ENCODE peak calls at places on chromosome 2, in eight cellular contexts. V, H, U, Z, D, M, G and X are unnamed samples.

GRCh38 chr2:47695800-47696477 is 87.0 kb upstream of the MSH6 start:
- DNase-seq in V (no peak), H (no peak), U (no peak), Z (no peak), D (no peak), M (no peak), G (no peak), X (no peak)

GRCh38 chr2:189799531-189799930 is 15.3 kb downstream of the PMS1 start:
- DNase-seq in V (no peak), H (no peak), U (no peak), Z (peak; percentile 54), D (no peak), M (no peak), G (no peak), X (no peak)

GRCh38 chr2:130355181-130355577 is 677 bp upstream of the PTPN18 start:
- DNase-seq in V (no peak), H (no peak), U (no peak), Z (no peak), D (no peak), M (no peak), G (no peak), X (no peak)

GRCh38 chr2:241878007-241878970 is 8.8 kb downstream of the RTP5 start:
- DNase-seq in V (peak; percentile 68), H (peak; percentile 53), U (no peak), Z (no peak), D (peak; percentile 59), M (peak; percentile 72), G (peak; percentile 81), X (peak; percentile 73)

GRCh38 chr2:111157798-111158197 is 37.1 kb downstream of the BCL2L11 start:
- DNase-seq in V (no peak), H (no peak), U (no peak), Z (no peak), D (no peak), M (no peak), G (no peak), X (no peak)

GRCh38 chr2:143803936-143804335 is 674.7 kb downstream of the ARHGAP15 start:
- DNase-seq in V (no peak), H (no peak), U (no peak), Z (no peak), D (no peak), M (no peak), G (no peak), X (no peak)

GRCh38 chr2:174722942-174723598 is 41.2 kb downstream of the CHRNA1 start:
- DNase-seq in V (no peak), H (no peak), U (no peak), Z (no peak), D (no peak), M (no peak), G (no peak), X (no peak)

GRCh38 chr2:20992201-20992711 is 51.6 kb downstream of the APOB start:
- DNase-seq in V (no peak), H (no peak), U (no peak), Z (peak; percentile 49), D (peak; percentile 56), M (no peak), G (no peak), X (no peak)

GRCh38 chr2:237309416-237309815 is 104.5 kb downstream of the COL6A3 start:
- DNase-seq in V (no peak), H (no peak), U (no peak), Z (no peak), D (no peak), M (no peak), G (no peak), X (no peak)

GRCh38 chr2:71277536-71278103 is 50.7 kb upstream of the PAIP2B start:
- DNase-seq in V (peak; percentile 72), H (peak; percentile 63), U (no peak), Z (no peak), D (no peak), M (peak; percentile 17), G (peak; percentile 45), X (peak; percentile 23)

GRCh38 chr2:161239416-161240109 is 68.7 kb upstream of the PSMD14 start:
- DNase-seq in V (peak; percentile 16), H (no peak), U (no peak), Z (no peak), D (no peak), M (no peak), G (no peak), X (no peak)

GRCh38 chr2:214830794-214831346 is 21.4 kb upstream of the BARD1 start:
- DNase-seq in V (no peak), H (no peak), U (no peak), Z (peak; percentile 59), D (no peak), M (no peak), G (no peak), X (no peak)

GRCh38 chr2:241815477-241816430 is 6.8 kb downstream of the NEU4 start:
- DNase-seq in V (no peak), H (no peak), U (no peak), Z (no peak), D (peak; percentile 19), M (no peak), G (peak; percentile 35), X (no peak)

GRCh38 chr2:231900486-231900942 is 25.7 kb downstream of the NPPC start:
- DNase-seq in V (peak; percentile 76), H (peak; percentile 66), U (peak; percentile 57), Z (peak; percentile 11), D (peak; percentile 38), M (peak; percentile 85), G (peak; percentile 88), X (peak; percentile 55)

GRCh38 chr2:3256655-3257054 is 121.0 kb downstream of the EIPR1 start:
- DNase-seq in V (no peak), H (no peak), U (no peak), Z (no peak), D (no peak), M (no peak), G (no peak), X (no peak)

GRCh38 chr2:168528469-168528868 is 72.4 kb downstream of the CERS6 start:
- DNase-seq in V (no peak), H (no peak), U (no peak), Z (peak; percentile 40), D (no peak), M (no peak), G (no peak), X (no peak)

GRCh38 chr2:46848446-46848845 is 67.2 kb downstream of the MCFD2 start:
- DNase-seq in V (no peak), H (no peak), U (no peak), Z (no peak), D (peak; percentile 43), M (no peak), G (no peak), X (no peak)

GRCh38 chr2:150486539-150487484 is 655 bp downstream of the RND3 start:
- DNase-seq in V (no peak), H (no peak), U (peak; percentile 27), Z (no peak), D (peak; percentile 57), M (peak; percentile 37), G (peak; percentile 33), X (no peak)

GRCh38 chr2:84906900-84907714 is 1.7 kb downstream of the TMSB10 start:
- DNase-seq in V (peak; percentile 70), H (no peak), U (no peak), Z (peak; percentile 91), D (peak; percentile 69), M (peak; percentile 34), G (peak; percentile 80), X (peak; percentile 40)

DNA sequence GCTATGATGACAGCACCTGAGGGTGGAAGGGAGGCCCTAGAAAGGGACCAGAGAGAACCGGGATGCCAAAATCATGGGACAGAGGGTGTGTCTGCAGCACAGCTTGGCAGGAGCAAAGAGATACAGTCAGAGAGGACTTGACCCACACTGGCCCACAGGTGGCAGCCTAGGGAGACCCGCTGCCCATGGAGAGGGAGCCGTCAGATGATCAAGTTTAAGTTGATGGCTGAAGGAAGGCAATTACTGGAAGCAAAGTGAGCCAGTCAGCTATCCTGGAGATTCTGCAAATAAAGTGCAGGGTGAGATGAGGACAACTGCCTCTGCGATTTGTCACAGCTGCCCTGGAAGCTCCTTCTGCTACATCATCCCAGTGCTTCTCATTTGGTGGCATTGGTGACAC is 74.0 kb downstream of the CMPK2 start:
- DNase-seq in V (no peak), H (no peak), U (no peak), Z (no peak), D (no peak), M (no peak), G (no peak), X (no peak)
- TF ChIP-seq CTCF in V (no peak), H (no peak), U (no peak), Z (no peak), D (no peak), M (no peak), G (no peak), X (no peak)

DNA sequence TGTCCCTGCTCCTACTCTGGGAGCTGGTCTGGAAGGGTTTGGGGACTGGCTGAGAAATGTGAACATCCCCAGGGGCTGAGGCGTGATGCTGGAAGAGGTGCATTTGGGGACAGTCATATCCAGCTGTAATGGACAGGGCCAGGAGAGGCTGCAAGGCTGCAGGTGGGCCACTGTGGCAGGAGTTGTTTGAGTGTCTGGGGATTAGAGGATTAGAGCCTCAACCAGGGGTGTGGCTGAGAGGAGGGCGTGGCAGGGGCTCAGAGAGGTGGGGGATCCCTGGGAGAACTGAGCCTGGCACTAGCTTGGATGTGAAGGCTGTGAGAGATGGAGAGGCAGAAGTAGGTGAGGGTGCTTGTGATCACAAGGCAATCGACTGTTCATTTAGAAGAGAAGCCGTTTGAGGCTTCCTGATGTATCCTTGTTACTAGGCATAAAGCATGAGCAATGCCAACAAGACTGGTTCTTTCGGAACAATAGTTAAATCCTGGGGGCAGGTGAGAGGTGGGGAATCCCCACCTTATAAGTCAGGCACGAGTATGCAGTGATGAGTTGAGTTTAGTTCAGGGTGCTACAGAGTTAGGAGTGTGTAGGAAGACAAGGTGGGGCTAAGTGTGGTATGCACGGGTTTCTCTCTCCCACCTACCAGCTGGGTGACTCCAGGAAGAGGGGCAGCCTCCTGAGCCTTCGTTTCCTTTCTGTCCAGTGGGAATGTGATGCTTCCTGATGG is 31.9 kb downstream of the SH3RF3 start:
- DNase-seq in V (no peak), H (no peak), U (no peak), Z (no peak), D (no peak), M (no peak), G (no peak), X (no peak)
- TF ChIP-seq CTCF in V (no peak), H (no peak), U (no peak), Z (no peak), D (no peak), M (no peak), G (no peak), X (no peak)

GRCh38 chr2:60152226-60152833 is 401.1 kb downstream of the BCL11A start:
- DNase-seq in V (no peak), H (no peak), U (no peak), Z (peak; percentile 38), D (no peak), M (no peak), G (no peak), X (no peak)
- TF ChIP-seq CTCF in V (peak; percentile 70), H (peak; percentile 47), U (peak; percentile 93), Z (peak; percentile 60), D (no peak), M (peak; percentile 62), G (peak; percentile 15), X (no peak)

GRCh38 chr2:128535928-128536327 is 217.3 kb upstream of the HS6ST1 start:
- DNase-seq in V (no peak), H (no peak), U (no peak), Z (peak; percentile 51), D (no peak), M (no peak), G (no peak), X (no peak)
- TF ChIP-seq CTCF in V (no peak), H (no peak), U (no peak), Z (no peak), D (no peak), M (no peak), G (no peak), X (no peak)

GRCh38 chr2:233448220-233448559 is 93.9 kb downstream of the DGKD start:
- DNase-seq in V (no peak), H (no peak), U (no peak), Z (peak; percentile 13), D (peak; percentile 7), M (no peak), G (no peak), X (no peak)
- TF ChIP-seq CTCF in V (peak; percentile 13), H (no peak), U (no peak), Z (peak; percentile 37), D (no peak), M (no peak), G (peak; percentile 10), X (no peak)